ENCODE peak calls at places on chromosomes 5 and 9, in seven cellular contexts. G is gastrocnemius medialis, E is Peyer's patch, R is tibial artery, H is A549, Q is astrocyte, L is IMR-90. C is an unnamed sample. For H3K4me1, the result is how much of the 10 kb centered on the place peaks cover.

GRCh38 chr9:38008168-38009034 is 60.6 kb downstream of the SHB start:
- DNase-seq in G (no peak), E (peak), L (peak), Q (peak), R (no peak), H (peak), C (peak)

GRCh38 chr9:37753489-37754190 is at the start of gene TRMT10B:
- DNase-seq in E (peak), Q (peak), R (peak), G (peak), L (peak), H (peak), C (peak)

GRCh38 chr9:136997830-136998234 is 1.5 kb upstream of the CLIC3 start:
- DNase-seq in H (no peak), G (no peak), R (no peak), L (no peak), E (peak), Q (no peak), C (peak)

GRCh38 chr5:80069251-80069650 is 34.1 kb downstream of the THBS4 start:
- DNase-seq in R (no peak), E (no peak), G (no peak), H (no peak), L (no peak), Q (no peak), C (no peak)

GRCh38 chr5:65539827-65540226 is 23.1 kb downstream of the CENPK start:
- DNase-seq in L (no peak), G (no peak), H (no peak), E (no peak), Q (peak), R (no peak), C (no peak)

GRCh38 chr5:153968761-153969562 is 69.7 kb downstream of the FAM114A2 start:
- DNase-seq in H (no peak), G (no peak), L (no peak), Q (no peak), R (no peak), E (no peak), C (no peak)

GRCh38 chr9:87766697-87767096 is 40.8 kb downstream of the CTSL start:
- DNase-seq in L (no peak), H (no peak), G (no peak), Q (no peak), R (no peak), E (no peak), C (no peak)

GRCh38 chr9:89756891-89757537 is 152.2 kb downstream of the GADD45G start:
- DNase-seq in Q (no peak), R (no peak), E (peak), L (no peak), G (peak), H (no peak), C (no peak)

GRCh38 chr5:115379622-115380344 is 83.3 kb upstream of the CCDC112 start:
- DNase-seq in R (no peak), H (no peak), Q (peak), L (no peak), G (no peak), E (peak), C (no peak)

GRCh38 chr9:131610231-131610761 is 65.0 kb downstream of the PRRT1B start:
- DNase-seq in L (peak), E (no peak), H (no peak), G (peak), Q (peak), R (peak), C (no peak)

GRCh38 chr9:117145811-117146490 is 268.9 kb downstream of the ASTN2 start:
- DNase-seq in G (no peak), L (no peak), R (no peak), E (no peak), H (no peak), Q (no peak), C (no peak)

GRCh38 chr9:76916231-76916630 is 10.3 kb upstream of the PRUNE2 start:
- DNase-seq in Q (no peak), R (no peak), H (no peak), E (no peak), L (no peak), G (no peak), C (no peak)

GRCh38 chr5:164027738-164028137 is 522.3 kb downstream of the MAT2B start:
- DNase-seq in R (no peak), E (no peak), H (no peak), G (no peak), L (peak), Q (no peak), C (peak)

GRCh38 chr5:169303119-169303515 is 2.2 kb upstream of the SLIT3 start:
- DNase-seq in E (no peak), R (no peak), H (no peak), Q (no peak), G (no peak), L (no peak), C (no peak)

GRCh38 chr5:43389679-43390329 is 22.4 kb downstream of the CCL28 start:
- DNase-seq in H (peak), E (peak), L (peak), G (peak), R (no peak), Q (peak), C (peak)

GRCh38 chr9:15243086-15243485 is 63.9 kb downstream of the TTC39B start:
- DNase-seq in E (no peak), L (peak), H (no peak), R (no peak), Q (peak), G (no peak), C (no peak)

GRCh38 chr9:131337131-131337848 is 47.8 kb downstream of the PLPP7 start:
- DNase-seq in R (no peak), E (no peak), Q (no peak), L (no peak), H (no peak), G (no peak), C (no peak)

GRCh38 chr9:34380034-34380510 is 3.4 kb upstream of the MYORG start:
- DNase-seq in L (no peak), R (no peak), E (no peak), H (no peak), G (no peak), Q (no peak), C (no peak)

GRCh38 chr5:92559743-92560142 is 1021.3 kb downstream of the NR2F1-AS1 start:
- DNase-seq in E (no peak), L (peak), R (no peak), H (no peak), G (no peak), Q (peak), C (peak)
- H3K4me3 ChIP-seq in E (no peak), L (no peak), R (no peak), H (no peak), G (no peak), Q (no peak), C (no peak)

DNA sequence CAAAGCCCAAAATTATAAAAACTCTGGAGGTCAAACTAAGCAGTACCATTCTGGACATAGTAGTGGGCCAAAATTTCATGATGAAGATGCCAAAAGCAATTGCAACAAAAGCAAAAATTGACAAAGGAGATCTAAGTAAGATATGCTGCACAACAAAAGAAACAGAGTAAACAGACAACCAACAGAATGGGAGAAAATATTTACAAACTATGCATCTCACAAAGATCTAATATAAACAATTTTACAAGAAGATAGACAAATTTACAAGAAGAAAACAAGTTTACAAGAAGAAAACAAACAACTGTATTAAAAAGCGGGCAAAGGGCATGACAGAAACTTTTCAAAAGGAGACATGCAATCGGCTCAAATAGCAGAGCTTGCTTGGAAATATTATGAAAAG is 396.9 kb downstream of the CDH9 start:
- DNase-seq in H (no peak), L (no peak), Q (no peak), R (no peak), E (no peak), G (no peak), C (no peak)
- H3K4me1 ChIP-seq in H (under half), L (under half), Q (under half), R (under half), E (under half), G (under half), C (under half)

DNA sequence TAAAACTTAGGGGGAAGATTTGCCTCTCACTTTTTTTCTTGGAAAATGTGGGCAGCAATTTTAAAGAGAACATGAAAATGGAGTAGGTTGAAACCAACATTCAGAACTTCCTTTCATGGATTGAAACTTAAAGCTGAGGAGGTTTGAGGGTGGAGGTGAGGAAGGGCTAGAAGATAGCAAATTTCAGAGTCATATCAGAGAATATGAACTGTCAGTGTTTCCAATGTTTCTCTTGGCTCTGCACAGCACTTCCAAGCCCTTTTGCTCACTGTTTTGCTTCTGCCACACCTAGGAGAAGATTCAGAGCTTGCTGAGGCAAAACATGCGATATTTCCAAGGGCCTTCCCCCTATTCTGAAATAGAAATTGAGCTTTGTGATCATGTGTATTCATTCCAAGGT is 281.0 kb downstream of the AOPEP start:
- DNase-seq in G (no peak), R (no peak), Q (no peak), E (no peak), L (no peak), H (no peak), C (peak)
- H3K4me3 ChIP-seq in G (peak), R (peak), Q (peak), E (peak), L (peak), H (peak), C (no peak)

GRCh38 chr9:124277420-124277819 is 19.7 kb downstream of the NEK6 start:
- DNase-seq in R (no peak), G (no peak), H (no peak), L (no peak), E (no peak), Q (no peak), C (no peak)
- H3K4me1 ChIP-seq in R (half or more), G (under half), H (under half), L (half or more), E (under half), Q (half or more), C (under half)

C was measured in endothelial cell of umbilical vein.